ENCODE peak calls at places on chromosomes 4 and X, in seven cellular contexts. D is NCI-H2029, R is cerebellum, S is SW480, V is ecto neural progenitor cell, I is T-helper 9 cell, N is NCI-H1930. P is an unnamed sample.
A peak's percentile ranks its signal among the peaks of the same experiment; 100 is the strongest.

GRCh38 chr4:26862381-26862915 is 1.8 kb downstream of the STIM2 start:
- DNase-seq in V (no peak), N (no peak), S (no peak), D (no peak), I (no peak), R (no peak), P (no peak)

GRCh38 chrX:38986586-38986985 is 185.3 kb downstream of the MID1IP1 start:
- DNase-seq in D (no peak), V (no peak), R (no peak), S (no peak), I (no peak), N (no peak), P (no peak)

GRCh38 chr4:180870623-180871022 is 1372.6 kb upstream of the TENM3 start:
- DNase-seq in S (no peak), R (no peak), N (no peak), I (no peak), D (no peak), V (no peak), P (no peak)

GRCh38 chr4:46844325-46844917 is 64.6 kb downstream of the COX7B2 start:
- DNase-seq in V (peak; percentile 49), D (no peak), S (peak; percentile 40), I (peak; percentile 29), R (no peak), N (no peak), P (peak; percentile 85)

GRCh38 chr4:123559955-123560669 is 163.5 kb downstream of the SPRY1 start:
- DNase-seq in S (no peak), R (no peak), N (no peak), V (no peak), I (no peak), D (no peak), P (peak; percentile 39)

GRCh38 chrX:101208152-101208905 is 11.3 kb upstream of the DRP2 start:
- DNase-seq in N (no peak), S (no peak), I (no peak), R (no peak), V (no peak), D (no peak), P (peak; percentile 58)

GRCh38 chr4:82706349-82707000 is 92.1 kb downstream of the SCD5 start:
- DNase-seq in I (no peak), R (peak; percentile 10), N (no peak), V (no peak), D (no peak), S (no peak), P (no peak)

GRCh38 chrX:42748067-42748850 is 29.7 kb downstream of the PPP1R2C start:
- DNase-seq in V (no peak), R (no peak), D (no peak), N (no peak), I (no peak), S (no peak), P (peak; percentile 16)

GRCh38 chrX:100449696-100450606 is 39.9 kb upstream of the PCDH19 start:
- DNase-seq in R (no peak), N (no peak), V (no peak), D (no peak), I (no peak), S (no peak), P (peak; percentile 12)

GRCh38 chrX:77415161-77415560 is 32.0 kb upstream of the FGF16 start:
- DNase-seq in R (no peak), I (no peak), S (no peak), V (no peak), D (no peak), N (no peak), P (no peak)

GRCh38 chrX:129091097-129091496 is 432.2 kb downstream of the SMARCA1 start:
- DNase-seq in V (no peak), I (no peak), N (peak; percentile 54), D (no peak), S (no peak), R (no peak), P (no peak)

GRCh38 chr4:99683913-99684312 is 26.3 kb upstream of the C4orf54 start:
- DNase-seq in I (no peak), S (no peak), N (no peak), R (no peak), V (no peak), D (no peak), P (no peak)

GRCh38 chr4:1418494-1419285 is 12.4 kb upstream of the NKX1-1 start:
- DNase-seq in S (no peak), D (no peak), N (no peak), I (no peak), R (no peak), V (peak; percentile 40), P (no peak)

GRCh38 chr4:15656038-15656470 is 897 bp upstream of the FBXL5 start:
- DNase-seq in R (peak; percentile 52), D (peak; percentile 77), N (peak; percentile 18), V (no peak), I (no peak), S (no peak), P (peak; percentile 65)

GRCh38 chr4:48311896-48312295 is 29.4 kb upstream of the SLAIN2 start:
- DNase-seq in S (no peak), I (no peak), N (no peak), V (no peak), R (no peak), D (no peak), P (no peak)

P was measured in choroid plexus epithelial cell.